ENCODE peak calls at places on chromosomes 6 and 20, in seven cellular contexts. J is mammary epithelial cell, A is PC-9, K is left lung, I is GM23248, P is Peyer's patch, T is right lobe of liver. M is an unnamed sample.

GRCh38 chr20:41177636-41178035 is 40.3 kb downstream of the PLCG1 start:
- DNase-seq in J (peak; percentile 79), A (peak; percentile 58), K (no peak), I (peak; percentile 97), P (no peak), T (no peak), M (no peak)

GRCh38 chr6:21992178-21992967 is 304.5 kb downstream of the PRL start:
- DNase-seq in J (peak; percentile 42), A (no peak), K (no peak), I (peak; percentile 77), P (no peak), T (no peak), M (no peak)

GRCh38 chr6:25314776-25315175 is 35.6 kb downstream of the CARMIL1 start:
- DNase-seq in J (no peak), A (no peak), K (no peak), I (no peak), P (no peak), T (no peak), M (no peak)

GRCh38 chr6:132382630-132383175 is 18.6 kb downstream of the MOXD1 start:
- DNase-seq in J (no peak), A (no peak), K (no peak), I (no peak), P (no peak), T (no peak), M (no peak)

GRCh38 chr20:61891916-61892649 is 173.6 kb downstream of the TAF4 start:
- DNase-seq in J (no peak), A (no peak), K (no peak), I (no peak), P (no peak), T (no peak), M (no peak)

GRCh38 chr6:132719736-132720448 is 6.0 kb upstream of the VNN1 start:
- DNase-seq in J (no peak), A (no peak), K (no peak), I (no peak), P (no peak), T (no peak), M (no peak)

GRCh38 chr20:60262967-60263603 is 304.9 kb downstream of the CDH26 start:
- DNase-seq in J (peak; percentile 28), A (no peak), K (no peak), I (peak; percentile 25), P (no peak), T (peak; percentile 34), M (no peak)

GRCh38 chr6:131029661-131030297 is 33.3 kb downstream of the EPB41L2 start:
- DNase-seq in J (no peak), A (no peak), K (no peak), I (peak; percentile 58), P (no peak), T (no peak), M (no peak)

GRCh38 chr6:33172307-33173227 is 19.7 kb downstream of the COL11A2 start:
- DNase-seq in J (peak; percentile 29), A (no peak), K (no peak), I (peak; percentile 66), P (peak; percentile 47), T (no peak), M (no peak)

GRCh38 chr6:109671721-109672120 is 19.3 kb downstream of the AK9 start:
- DNase-seq in J (no peak), A (peak; percentile 51), K (no peak), I (peak; percentile 30), P (no peak), T (no peak), M (no peak)

GRCh38 chr6:48135352-48136084 is 24.5 kb upstream of the PTCHD4 start:
- DNase-seq in J (peak; percentile 78), A (peak; percentile 67), K (no peak), I (peak; percentile 62), P (no peak), T (no peak), M (no peak)

GRCh38 chr6:110864816-110865215 is 9.8 kb upstream of the AMD1 start:
- DNase-seq in J (no peak), A (no peak), K (no peak), I (no peak), P (no peak), T (no peak), M (no peak)

GRCh38 chr20:40493551-40493950 is 195.5 kb downstream of the MAFB start:
- DNase-seq in J (peak; percentile 89), A (peak; percentile 71), K (no peak), I (peak; percentile 86), P (no peak), T (no peak), M (peak; percentile 53)

GRCh38 chr6:68024570-68025269 is 610.4 kb upstream of the ADGRB3 start:
- DNase-seq in J (no peak), A (no peak), K (no peak), I (no peak), P (no peak), T (no peak), M (no peak)

GRCh38 chr20:47427067-47427466 is 70.6 kb upstream of the ZMYND8 start:
- DNase-seq in J (no peak), A (no peak), K (no peak), I (no peak), P (no peak), T (no peak), M (no peak)

GRCh38 chr6:108735310-108735990 is 112.8 kb upstream of the ARMC2 start:
- DNase-seq in J (peak; percentile 72), A (peak; percentile 97), K (no peak), I (no peak), P (no peak), T (no peak), M (no peak)

GRCh38 chr6:167733740-167734661 is 92.7 kb upstream of the AFDN start:
- DNase-seq in J (no peak), A (no peak), K (no peak), I (peak; percentile 4), P (no peak), T (peak; percentile 57), M (no peak)

GRCh38 chr6:37650071-37650481 is 47.6 kb downstream of the MDGA1 start:
- DNase-seq in J (no peak), A (no peak), K (no peak), I (no peak), P (no peak), T (no peak), M (no peak)

GRCh38 chr20:17683218-17684076 is 1.4 kb upstream of the RRBP1 start:
- DNase-seq in J (no peak), A (no peak), K (no peak), I (no peak), P (no peak), T (no peak), M (no peak)

GRCh38 chr20:17684077-17684888 is 2.2 kb upstream of the RRBP1 start:
- DNase-seq in J (no peak), A (no peak), K (no peak), I (no peak), P (peak; percentile 59), T (no peak), M (no peak)

GRCh38 chr20:17681741-17682102 is 320 bp downstream of the RRBP1 start:
- DNase-seq in J (no peak), A (no peak), K (no peak), I (no peak), P (no peak), T (no peak), M (no peak)

GRCh38 chr20:17682103-17682888 is at the start of gene RRBP1:
- DNase-seq in J (peak; percentile 99), A (peak; percentile 85), K (peak; percentile 99), I (peak; percentile 99), P (peak; percentile 99), T (peak; percentile 100), M (peak; percentile 88)

DNA sequence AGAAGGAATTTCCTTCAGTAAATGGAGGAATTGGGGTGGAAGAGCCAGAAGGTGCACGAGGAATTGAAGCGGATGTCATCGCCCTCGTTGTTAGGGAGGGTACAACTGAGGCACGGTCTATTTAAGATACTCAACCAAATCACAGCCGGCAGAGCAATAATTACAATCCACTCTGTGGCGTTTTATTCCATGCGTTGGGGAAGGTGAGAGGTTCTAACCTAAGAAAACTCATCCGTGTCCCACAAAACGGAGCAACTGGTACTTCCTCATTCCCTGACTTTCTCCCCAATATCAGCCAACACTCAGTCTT is 802 bp upstream of the RRBP1 start:
- DNase-seq in J (no peak), A (no peak), K (no peak), I (no peak), P (no peak), T (no peak), M (no peak)
- H3K27ac ChIP-seq in J (no peak overlapping the region), A (no peak overlapping the region), K (peak overlapping the region; percentile 60), I (no peak overlapping the region), P (peak overlapping the region; percentile 91), T (peak overlapping the region; percentile 76), M (peak overlapping the region; percentile 91)

DNA sequence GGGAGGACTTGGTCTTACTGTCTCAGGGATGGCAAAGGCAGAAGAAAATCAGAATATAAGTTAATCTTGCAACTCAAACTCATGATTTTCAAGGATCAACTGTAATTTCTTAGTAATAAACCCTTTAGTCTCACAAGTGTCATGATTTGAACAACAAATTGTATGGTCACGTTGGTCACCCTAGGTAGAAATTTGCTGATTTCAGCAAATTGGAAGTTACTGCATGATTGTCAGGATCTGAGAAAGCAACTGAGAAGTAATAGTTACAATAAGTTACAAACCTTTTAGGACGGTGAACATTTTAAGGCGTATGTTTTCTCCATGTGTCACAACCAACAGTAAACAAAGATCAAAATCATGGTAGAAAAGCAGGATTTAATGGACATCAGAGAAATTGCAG is 375.2 kb downstream of the PLCB1 start:
- DNase-seq in J (no peak), A (no peak), K (no peak), I (no peak), P (no peak), T (no peak), M (no peak)
- H3K27ac ChIP-seq in J (no peak overlapping the region), A (no peak overlapping the region), K (no peak overlapping the region), I (no peak overlapping the region), P (no peak overlapping the region), T (no peak overlapping the region), M (no peak overlapping the region)

GRCh38 chr20:53749499-53749898 is 155.9 kb upstream of the ZNF217 start:
- DNase-seq in J (no peak), A (no peak), K (no peak), I (no peak), P (no peak), T (no peak), M (no peak)
- H3K27ac ChIP-seq in J (no peak overlapping the region), A (peak overlapping the region; percentile 98), K (no peak overlapping the region), I (peak overlapping the region; percentile 25), P (no peak overlapping the region), T (no peak overlapping the region), M (peak overlapping the region; percentile 91)

GRCh38 chr20:2563116-2563515 is 26.7 kb downstream of the TMC2 start:
- DNase-seq in J (no peak), A (no peak), K (no peak), I (no peak), P (no peak), T (no peak), M (no peak)
- H3K27ac ChIP-seq in J (no peak overlapping the region), A (no peak overlapping the region), K (no peak overlapping the region), I (no peak overlapping the region), P (no peak overlapping the region), T (no peak overlapping the region), M (no peak overlapping the region)